ENCODE peak calls at places on chromosomes 13 and 19, in four cellular contexts. S, A, P and R are unnamed samples.

GRCh38 chr19:15022752-15023151 is 26.5 kb upstream of the CASP14 start:
- DNase-seq in S (no peak), A (no peak), P (no peak), R (no peak)

GRCh38 chr19:48501446-48501960 is 10.1 kb downstream of the LMTK3 start:
- DNase-seq in S (no peak), A (peak), P (peak), R (peak)

GRCh38 chr19:38224014-38224862 is at the start of gene DPF1:
- DNase-seq in S (no peak), A (no peak), P (peak), R (peak)

GRCh38 chr13:34734932-34735331 is 207.1 kb upstream of the NBEA start:
- DNase-seq in S (no peak), A (no peak), P (no peak), R (no peak)

GRCh38 chr13:46866150-46866549 is 30.7 kb downstream of the HTR2A start:
- DNase-seq in S (no peak), A (no peak), P (no peak), R (no peak)

GRCh38 chr19:10110972-10111317 is 548 bp upstream of the P2RY11 start:
- DNase-seq in S (no peak), A (no peak), P (no peak), R (no peak)

GRCh38 chr13:111346281-111346680 is 25.8 kb downstream of the TEX29 start:
- DNase-seq in S (no peak), A (no peak), P (no peak), R (peak)

GRCh38 chr19:19217110-19217509 is 5.4 kb downstream of the NCAN start:
- DNase-seq in S (no peak), A (no peak), P (no peak), R (no peak)

GRCh38 chr19:29445246-29445645 is 80.5 kb upstream of the VSTM2B start:
- DNase-seq in S (no peak), A (no peak), P (no peak), R (no peak)

GRCh38 chr19:5698635-5699422 is 8.7 kb downstream of the RPL36 start:
- DNase-seq in S (no peak), A (no peak), P (no peak), R (no peak)

GRCh38 chr13:29000802-29001201 is 180.7 kb downstream of the MTUS2 start:
- DNase-seq in S (no peak), A (no peak), P (no peak), R (no peak)

GRCh38 chr13:35140831-35141230 is 198.8 kb downstream of the NBEA start:
- DNase-seq in S (no peak), A (no peak), P (no peak), R (no peak)

GRCh38 chr19:35095667-35096368 is 19.8 kb upstream of the FXYD3 start:
- DNase-seq in S (no peak), A (no peak), P (no peak), R (no peak)

GRCh38 chr19:12159773-12160414 is 3.0 kb upstream of the ZNF136 start:
- DNase-seq in S (no peak), A (no peak), P (peak), R (no peak)

GRCh38 chr19:17332677-17333581 is 1.7 kb downstream of the ANO8 start:
- DNase-seq in S (no peak), A (peak), P (peak), R (peak)

GRCh38 chr19:38862321-38863059 is 12.7 kb upstream of the HNRNPL start:
- DNase-seq in S (no peak), A (no peak), P (no peak), R (no peak)

GRCh38 chr19:58265100-58265499 is 13.7 kb upstream of the ZNF8 start:
- DNase-seq in S (no peak), A (no peak), P (no peak), R (no peak)

GRCh38 chr19:16338470-16339360 is 14.1 kb downstream of the KLF2 start:
- DNase-seq in S (no peak), A (peak), P (peak), R (peak)

GRCh38 chr19:42121666-42122069 is 10.6 kb downstream of the POU2F2 start:
- DNase-seq in S (no peak), A (peak), P (peak), R (peak)

GRCh38 chr13:28955264-28955966 is 135.3 kb downstream of the MTUS2 start:
- DNase-seq in S (no peak), A (no peak), P (no peak), R (no peak)

GRCh38 chr13:35512271-35512920 is 35.9 kb upstream of the MAB21L1 start:
- DNase-seq in S (no peak), A (no peak), P (no peak), R (no peak)

GRCh38 chr19:10936661-10937084 is 8.1 kb downstream of the TIMM29 start:
- DNase-seq in S (no peak), A (peak), P (peak), R (peak)